ENCODE peak calls at places on chromosomes 6 and 20, in nine cellular contexts. I, S, W, Q, M, L, J, A and C are unnamed samples.
A peak's percentile ranks its signal among the peaks of the same experiment; 100 is the strongest.

GRCh38 chr6:19210849-19211590 is 626.1 kb upstream of the ID4 start:
- DNase-seq in W (peak; percentile 17), L (no peak), S (no peak), I (peak; percentile 20), J (peak; percentile 84), Q (no peak), A (peak; percentile 56), M (no peak), C (no peak)

GRCh38 chr20:48486065-48486464 is 341.7 kb downstream of the PREX1 start:
- DNase-seq in S (no peak), W (no peak), M (no peak), I (no peak), L (no peak), A (no peak), Q (no peak), J (no peak), C (no peak)

GRCh38 chr6:20403080-20403765 is 1.5 kb downstream of the E2F3 start:
- DNase-seq in W (peak; percentile 88), S (peak; percentile 56), A (peak; percentile 87), J (peak; percentile 89), M (peak; percentile 67), L (peak; percentile 49), Q (peak; percentile 77), I (peak; percentile 91), C (peak; percentile 92)

GRCh38 chr20:52312131-52312729 is 120.7 kb upstream of the ZFP64 start:
- DNase-seq in M (peak; percentile 7), I (peak; percentile 70), S (no peak), A (peak; percentile 70), W (peak; percentile 55), Q (no peak), J (no peak), L (peak; percentile 55), C (peak; percentile 22)

GRCh38 chr20:23366384-23366783 is 4.4 kb downstream of the GZF1 start:
- DNase-seq in W (no peak), M (no peak), I (no peak), L (no peak), J (no peak), Q (no peak), S (no peak), A (no peak), C (no peak)

GRCh38 chr20:36116813-36117441 is 37.6 kb upstream of the EPB41L1 start:
- DNase-seq in J (no peak), S (no peak), I (no peak), L (no peak), A (no peak), Q (no peak), M (no peak), W (no peak), C (no peak)

GRCh38 chr20:62804632-62805364 is at the start of gene OGFR:
- DNase-seq in M (no peak), I (no peak), S (peak; percentile 55), W (peak; percentile 91), A (peak; percentile 96), J (peak; percentile 66), Q (peak; percentile 81), L (no peak), C (peak; percentile 78)

GRCh38 chr6:137080711-137081110 is 35.9 kb upstream of the IL20RA start:
- DNase-seq in I (no peak), M (no peak), A (no peak), J (no peak), W (no peak), S (no peak), L (no peak), Q (no peak), C (no peak)

GRCh38 chr6:44535446-44535845 is 147.9 kb downstream of the CDC5L start:
- DNase-seq in W (no peak), S (no peak), J (peak; percentile 7), I (no peak), A (no peak), Q (no peak), L (no peak), M (no peak), C (no peak)

GRCh38 chr6:44538131-44538835 is 150.8 kb downstream of the CDC5L start:
- DNase-seq in J (peak; percentile 28), Q (no peak), A (no peak), L (no peak), I (no peak), M (no peak), W (no peak), S (no peak), C (no peak)

GRCh38 chr6:44538841-44539240 is 151.3 kb downstream of the CDC5L start:
- DNase-seq in I (no peak), A (no peak), S (no peak), Q (no peak), W (no peak), J (peak; percentile 30), M (no peak), L (no peak), C (no peak)

GRCh38 chr6:44535967-44536366 is 148.5 kb downstream of the CDC5L start:
- DNase-seq in Q (no peak), W (no peak), A (no peak), M (no peak), L (no peak), J (no peak), I (no peak), S (no peak), C (no peak)

GRCh38 chr6:44537306-44538049 is 150.0 kb downstream of the CDC5L start:
- DNase-seq in L (no peak), S (no peak), M (no peak), J (peak; percentile 2), W (no peak), A (no peak), I (no peak), Q (no peak), C (no peak)
- TF ChIP-seq EP300 in L (no peak), S (no peak), M (no peak), J (no peak), W (no peak), A (no peak), I (no peak), Q (no peak), C (no peak)

DNA sequence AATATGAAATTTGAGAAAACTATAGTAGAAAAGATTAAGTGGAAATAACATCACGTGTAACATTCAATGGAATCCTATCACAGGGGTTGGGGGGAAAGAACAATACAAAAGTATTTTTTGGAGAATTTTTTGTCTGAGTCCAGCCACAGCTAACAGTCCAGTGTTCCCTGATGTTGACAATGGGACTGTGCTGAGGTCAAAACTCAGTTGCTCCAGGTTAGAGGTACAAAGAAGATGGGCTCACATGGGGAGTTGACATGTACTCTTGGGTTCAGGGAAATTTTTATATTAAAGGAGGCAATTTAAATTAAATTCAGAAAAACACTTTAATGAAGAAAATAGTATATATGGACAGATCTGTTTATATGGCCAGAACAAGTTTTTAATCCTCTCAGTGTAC is 995 bp downstream of the MYCT1 start:
- DNase-seq in A (no peak), Q (no peak), W (no peak), M (no peak), J (no peak), L (no peak), S (no peak), I (no peak), C (no peak)
- H3K4me3 ChIP-seq in A (peak overlapping the region; percentile 49), Q (no peak overlapping the region), W (no peak overlapping the region), M (no peak overlapping the region), J (no peak overlapping the region), L (no peak overlapping the region), S (no peak overlapping the region), I (no peak overlapping the region), C (no peak overlapping the region)

DNA sequence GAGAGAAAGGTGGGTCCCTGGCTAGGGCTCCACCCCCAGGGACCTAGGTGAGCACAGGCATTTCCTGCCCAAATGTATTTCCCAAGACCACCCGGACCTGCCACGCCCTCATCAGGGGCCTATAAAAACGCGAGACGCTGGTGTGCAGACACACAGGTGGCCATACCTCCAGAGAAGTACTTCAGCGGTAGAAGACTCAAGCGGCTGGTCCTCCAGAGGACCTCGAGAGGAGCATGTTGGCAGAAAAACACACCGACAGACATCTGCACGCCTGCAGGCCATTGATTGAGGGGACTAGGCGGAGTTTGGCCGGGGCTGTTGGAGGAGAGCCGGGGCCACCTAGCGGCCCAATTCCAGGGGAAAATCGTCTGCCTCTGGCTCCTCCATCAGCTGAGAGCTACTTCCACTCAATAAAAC is 695.8 kb upstream of the MMS22L start:
- DNase-seq in M (no peak), Q (no peak), S (no peak), I (peak; percentile 25), L (no peak), W (no peak), J (peak; percentile 77), A (no peak), C (no peak)
- TF ChIP-seq EP300 in M (no peak), Q (no peak), S (no peak), I (no peak), L (no peak), W (no peak), J (no peak), A (no peak), C (no peak)

GRCh38 chr6:44294832-44295791 is 18.0 kb downstream of the AARS2 start:
- DNase-seq in L (no peak), S (no peak), I (no peak), J (no peak), A (no peak), W (no peak), Q (no peak), M (no peak), C (no peak)

GRCh38 chr6:44298864-44299263 is 14.3 kb downstream of the AARS2 start:
- DNase-seq in J (no peak), I (no peak), A (peak; percentile 19), S (no peak), W (no peak), Q (no peak), L (no peak), M (no peak), C (no peak)

GRCh38 chr6:44300424-44300823 is 12.7 kb downstream of the AARS2 start:
- DNase-seq in L (no peak), A (no peak), Q (no peak), J (no peak), S (no peak), M (no peak), I (no peak), W (no peak), C (no peak)

GRCh38 chr6:44298055-44298803 is 14.9 kb downstream of the AARS2 start:
- DNase-seq in L (no peak), M (no peak), A (peak; percentile 57), S (no peak), Q (no peak), W (no peak), I (no peak), J (peak; percentile 57), C (no peak)

DNA sequence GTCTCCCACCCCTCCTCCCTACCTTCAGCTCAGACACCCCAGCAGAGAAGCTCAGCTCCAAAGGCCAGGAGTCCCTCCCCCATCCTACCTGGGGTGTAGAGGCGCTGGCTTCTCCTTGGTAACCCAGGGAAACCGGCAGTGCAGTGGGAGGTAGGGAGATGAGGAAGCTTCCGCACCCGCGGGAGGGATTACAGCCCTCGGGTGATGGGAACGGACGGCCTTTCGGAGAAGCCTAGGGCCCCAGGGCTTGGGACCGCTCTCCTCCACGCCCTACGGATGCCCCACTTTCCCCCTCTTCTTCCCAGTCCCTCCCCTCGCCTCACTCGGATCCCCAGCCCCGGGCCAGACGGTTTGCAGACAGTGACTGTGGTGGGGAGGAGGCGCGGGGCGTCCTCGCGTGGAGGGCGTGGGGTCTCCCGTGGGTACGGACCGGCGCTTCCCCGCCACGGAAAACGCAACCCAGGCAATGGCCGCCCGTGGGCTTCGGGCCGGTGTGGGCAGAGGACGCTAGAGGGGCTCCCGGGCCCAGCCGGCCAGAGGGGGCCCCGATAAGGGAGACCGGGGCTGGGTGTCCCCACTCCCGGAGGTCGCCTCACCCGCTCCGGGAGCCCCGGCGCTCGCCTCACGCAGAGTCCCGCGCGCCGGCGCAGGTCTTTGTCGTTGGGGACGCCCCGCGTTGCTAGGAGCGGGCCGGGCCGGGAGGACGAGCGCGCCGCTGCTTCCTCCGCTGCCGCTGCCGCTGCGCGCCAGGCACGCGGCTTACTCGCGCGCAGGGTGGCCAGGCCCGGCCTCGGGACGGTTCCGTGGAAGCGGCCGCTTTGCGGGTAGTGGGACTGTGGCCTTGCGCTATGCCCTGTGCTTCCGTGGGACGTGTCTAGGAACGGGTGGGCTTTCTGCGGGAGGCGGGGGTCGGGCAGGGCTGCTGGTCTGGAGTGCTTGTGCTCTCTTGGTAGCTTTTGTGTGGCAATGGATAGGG is 15.8 kb downstream of the AARS2 start:
- DNase-seq in Q (peak; percentile 78), W (peak; percentile 53), S (no peak), I (no peak), M (no peak), A (peak; percentile 89), J (peak; percentile 87), L (no peak), C (peak; percentile 25)
- H3K4me3 ChIP-seq in Q (peak overlapping the region; percentile 46), W (peak overlapping the region; percentile 36), S (peak overlapping the region; percentile 32), I (no peak overlapping the region), M (no peak overlapping the region), A (peak overlapping the region; percentile 56), J (peak overlapping the region; percentile 44), L (peak overlapping the region; percentile 40), C (peak overlapping the region; percentile 64)